ENCODE peak calls at places on chromosomes 1 and 21, in five cellular contexts. S is endothelial cell of umbilical vein, O is GM23248, I is IMR-90, Q is neuronal stem cell. R is an unnamed sample.

GRCh38 chr1:209073879-209074278 is 509.6 kb upstream of the CAMK1G start:
- DNase-seq in S (no peak), O (no peak), I (no peak), Q (no peak), R (no peak)

GRCh38 chr1:53414632-53415031 is 44.6 kb upstream of the DMRTB1 start:
- DNase-seq in S (no peak), O (no peak), I (no peak), Q (no peak), R (no peak)

GRCh38 chr1:150981177-150981804 is 801 bp upstream of the ANXA9 start:
- DNase-seq in S (no peak), O (peak), I (no peak), Q (no peak), R (no peak)

GRCh38 chr1:178127482-178127881 is 33.6 kb downstream of the RASAL2 start:
- DNase-seq in S (no peak), O (peak), I (no peak), Q (no peak), R (no peak)

GRCh38 chr1:153842006-153842471 is 66.8 kb downstream of the SLC27A3 start:
- DNase-seq in S (no peak), O (peak), I (peak), Q (no peak), R (no peak)

GRCh38 chr21:17479606-17480005 is 33.2 kb upstream of the CXADR start:
- DNase-seq in S (peak), O (no peak), I (no peak), Q (no peak), R (no peak)

GRCh38 chr1:48777219-48777895 is 666 bp upstream of the BEND5 start:
- DNase-seq in S (no peak), O (peak), I (no peak), Q (peak), R (no peak)

GRCh38 chr21:41302976-41303375 is 13.6 kb upstream of the FAM3B start:
- DNase-seq in S (no peak), O (no peak), I (no peak), Q (no peak), R (no peak)

GRCh38 chr1:114468710-114469468 is 42.1 kb downstream of the TRIM33 start:
- DNase-seq in S (no peak), O (peak), I (peak), Q (no peak), R (no peak)

GRCh38 chr1:218447010-218447689 is 102.0 kb downstream of the TGFB2 start:
- DNase-seq in S (no peak), O (no peak), I (no peak), Q (no peak), R (no peak)

GRCh38 chr1:101071470-101071886 is 45.9 kb upstream of the DPH5 start:
- DNase-seq in S (peak), O (no peak), I (peak), Q (no peak), R (no peak)

GRCh38 chr21:28928578-28929124 is 64.0 kb downstream of the LTN1 start:
- DNase-seq in S (no peak), O (no peak), I (no peak), Q (no peak), R (no peak)

GRCh38 chr1:89882348-89883029 is 61.7 kb downstream of the LRRC8D start:
- DNase-seq in S (no peak), O (no peak), I (no peak), Q (no peak), R (no peak)

GRCh38 chr21:33152228-33153130 is 77.3 kb upstream of the IFNAR2 start:
- DNase-seq in S (no peak), O (no peak), I (no peak), Q (no peak), R (no peak)

GRCh38 chr1:150971583-150972416 is 2.8 kb downstream of the CERS2 start:
- DNase-seq in S (no peak), O (peak), I (no peak), Q (no peak), R (peak)

DNA sequence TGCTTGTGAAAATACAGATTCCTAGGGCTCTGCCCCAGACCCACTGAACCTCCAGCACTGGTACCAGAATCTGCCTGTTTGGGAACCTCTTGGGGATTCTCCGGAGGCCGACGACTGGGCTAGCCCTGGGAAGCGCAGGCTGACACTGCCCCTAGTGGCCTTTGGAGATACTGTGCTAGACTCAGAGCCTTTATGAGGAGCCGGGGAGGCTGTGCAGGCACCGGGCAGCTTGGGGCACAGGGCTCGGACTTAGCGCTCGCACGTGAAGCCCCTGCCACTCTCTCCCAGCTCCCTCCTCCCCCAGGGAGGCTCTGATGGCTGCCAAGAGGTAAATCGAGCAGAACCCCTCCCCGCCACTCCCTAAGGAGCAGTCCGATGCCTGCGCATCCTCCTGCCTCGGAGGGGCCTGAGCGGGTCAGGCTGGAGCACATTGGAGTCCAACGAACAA is 144.6 kb upstream of the TNR start:
- DNase-seq in S (peak), O (peak), I (peak), Q (peak), R (peak)
- H2AFZ ChIP-seq in S (peak), O (no peak), I (peak), Q (peak), R (no peak)

GRCh38 chr1:226549937-226550670 is 1.5 kb downstream of the STUM start:
- DNase-seq in S (peak), O (peak), I (no peak), Q (peak), R (peak)

GRCh38 chr1:226549094-226549936 is 751 bp downstream of the STUM start:
- DNase-seq in S (no peak), O (peak), I (no peak), Q (peak), R (no peak)

GRCh38 chr1:226547754-226548191 is 791 bp upstream of the STUM start:
- DNase-seq in S (peak), O (peak), I (peak), Q (peak), R (peak)

GRCh38 chr1:226546926-226547325 is 1.6 kb upstream of the STUM start:
- DNase-seq in S (no peak), O (no peak), I (no peak), Q (no peak), R (no peak)

DNA sequence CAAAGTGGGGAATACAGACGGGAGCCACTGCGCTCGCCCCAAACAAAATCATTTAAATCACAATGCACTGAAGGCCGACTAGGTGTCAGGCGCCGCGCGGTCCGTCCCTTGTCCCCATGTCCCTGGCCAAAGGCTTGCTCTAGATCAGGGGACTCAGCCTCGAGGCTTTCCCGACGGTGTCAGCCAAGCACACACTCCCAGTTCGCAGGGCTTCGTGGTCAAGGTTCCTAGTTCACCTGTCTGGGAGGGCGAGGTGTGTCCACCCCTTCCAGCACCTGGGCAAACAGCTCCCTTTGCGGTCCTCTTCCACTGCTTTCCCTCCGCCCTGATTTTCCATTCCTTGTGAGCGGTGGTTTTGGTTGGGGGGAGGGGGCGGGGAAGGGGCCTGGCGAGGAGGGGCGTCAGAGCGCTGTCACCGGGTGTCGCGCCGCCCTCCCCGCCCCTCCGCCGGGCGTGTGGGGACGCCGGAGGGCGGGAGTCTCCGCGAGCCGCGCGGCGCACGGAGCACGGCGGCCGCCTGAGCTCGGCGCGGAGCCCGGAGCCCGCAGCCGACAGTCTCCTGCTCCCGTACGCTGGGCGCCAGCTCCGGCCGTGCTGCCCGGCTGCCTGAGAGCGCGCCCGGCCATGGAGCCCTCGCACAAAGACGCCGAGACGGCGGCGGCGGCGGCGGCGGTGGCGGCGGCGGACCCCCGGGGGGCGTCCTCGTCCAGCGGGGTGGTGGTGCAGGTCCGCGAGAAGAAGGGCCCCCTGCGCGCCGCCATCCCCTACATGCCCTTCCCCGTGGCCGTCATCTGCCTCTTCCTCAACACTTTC is at the start of gene STUM:
- DNase-seq in S (peak), O (peak), I (peak), Q (peak), R (peak)
- H2AFZ ChIP-seq in S (no peak), O (no peak), I (peak), Q (peak), R (no peak)

DNA sequence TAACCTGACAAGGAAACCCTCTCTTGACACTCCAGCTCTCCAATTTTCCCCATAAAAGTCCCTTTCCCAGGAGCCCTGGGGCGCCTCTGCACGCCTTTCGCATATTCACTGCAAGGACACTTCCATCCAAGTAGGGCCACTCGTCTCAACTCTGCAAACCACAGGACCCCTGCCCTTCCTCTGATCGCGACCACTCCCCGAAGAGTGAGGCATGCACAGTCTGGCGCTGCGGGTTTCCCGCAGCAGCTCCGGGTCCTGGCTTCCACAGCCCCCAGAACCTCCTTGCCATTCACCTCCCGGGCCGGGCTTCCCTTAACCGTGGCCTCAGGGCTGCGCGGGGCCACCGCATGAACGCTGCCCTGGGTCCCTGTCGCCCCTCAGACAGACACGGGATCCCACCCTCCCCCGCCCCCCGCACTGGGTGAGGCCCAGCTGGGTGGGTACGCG is 399 bp downstream of the ETV3 start:
- DNase-seq in S (no peak), O (peak), I (no peak), Q (no peak), R (no peak)
- H2AFZ ChIP-seq in S (peak), O (peak), I (peak), Q (peak), R (no peak)

GRCh38 chr1:238489006-238489405 is 598.3 kb upstream of the ZP4 start:
- DNase-seq in S (no peak), O (no peak), I (peak), Q (no peak), R (peak)

GRCh38 chr1:238487931-238488330 is 597.2 kb upstream of the ZP4 start:
- DNase-seq in S (no peak), O (peak), I (peak), Q (no peak), R (no peak)

GRCh38 chr1:238488406-238488805 is 597.7 kb upstream of the ZP4 start:
- DNase-seq in S (no peak), O (peak), I (peak), Q (no peak), R (no peak)

GRCh38 chr1:238491265-238491664 is 600.5 kb upstream of the ZP4 start:
- DNase-seq in S (no peak), O (no peak), I (no peak), Q (no peak), R (no peak)

DNA sequence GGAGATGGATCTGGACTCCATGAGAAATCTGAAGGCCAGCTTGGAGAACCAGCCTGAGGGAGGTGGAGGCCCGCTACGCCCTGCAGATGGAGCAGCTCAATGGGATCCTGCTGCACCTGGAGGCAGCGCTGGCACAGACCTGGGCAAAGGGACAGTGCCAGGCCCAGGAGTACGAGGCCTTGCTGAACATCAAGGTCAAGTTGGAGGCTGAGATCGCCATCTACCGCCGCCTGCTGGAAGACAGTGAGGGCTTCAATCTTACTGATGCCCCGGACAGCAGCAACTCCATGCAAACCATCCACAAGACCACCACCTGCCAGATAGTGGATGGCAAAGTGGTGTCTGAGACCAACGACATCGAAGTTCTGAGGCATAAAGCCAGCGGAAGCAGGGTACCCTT is 601.5 kb upstream of the ZP4 start:
- DNase-seq in S (no peak), O (no peak), I (no peak), Q (no peak), R (no peak)
- H2AFZ ChIP-seq in S (no peak), O (no peak), I (no peak), Q (no peak), R (no peak)

GRCh38 chr1:8145525-8145924 is 119.4 kb upstream of the ERRFI1 start:
- DNase-seq in S (no peak), O (no peak), I (no peak), Q (no peak), R (no peak)

GRCh38 chr1:8146257-8146855 is 120.2 kb upstream of the ERRFI1 start:
- DNase-seq in S (no peak), O (no peak), I (no peak), Q (no peak), R (no peak)

GRCh38 chr1:8151647-8152046 is 125.5 kb upstream of the ERRFI1 start:
- DNase-seq in S (no peak), O (no peak), I (no peak), Q (no peak), R (no peak)

GRCh38 chr1:8144318-8144717 is 118.2 kb upstream of the ERRFI1 start:
- DNase-seq in S (no peak), O (no peak), I (no peak), Q (no peak), R (no peak)

GRCh38 chr1:8147922-8148321 is 121.8 kb upstream of the ERRFI1 start:
- DNase-seq in S (no peak), O (no peak), I (peak), Q (no peak), R (no peak)
- H2AFZ ChIP-seq in S (no peak), O (no peak), I (peak), Q (no peak), R (no peak)

DNA sequence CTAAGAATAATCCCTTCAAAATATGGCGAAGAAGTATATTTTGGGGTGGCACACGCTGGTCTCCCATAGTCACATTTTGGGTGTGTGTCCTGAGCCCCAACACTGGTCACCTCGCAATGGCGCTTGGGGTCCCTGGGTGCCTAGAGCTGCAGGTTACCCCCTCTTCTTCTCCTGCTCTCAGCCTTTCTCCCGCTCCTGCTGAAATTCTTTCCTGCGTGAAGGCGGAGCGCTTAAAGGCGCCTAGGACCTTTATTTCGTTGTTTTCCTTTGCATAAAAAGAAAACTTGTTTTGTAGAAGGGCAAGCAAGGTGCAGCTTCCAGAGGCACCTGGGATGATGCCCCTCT is 339 bp upstream of the PIK3CD start:
- DNase-seq in S (no peak), O (no peak), I (no peak), Q (no peak), R (no peak)
- H2AFZ ChIP-seq in S (no peak), O (peak), I (peak), Q (peak), R (no peak)

GRCh38 chr1:170729608-170730378 is 65.9 kb downstream of the PRRX1 start:
- DNase-seq in S (no peak), O (peak), I (peak), Q (no peak), R (peak)
- H2AFZ ChIP-seq in S (no peak), O (no peak), I (peak), Q (no peak), R (no peak)

GRCh38 chr1:169692766-169693460 is 18.5 kb downstream of the SELL start:
- DNase-seq in S (no peak), O (no peak), I (no peak), Q (no peak), R (no peak)
- H2AFZ ChIP-seq in S (no peak), O (no peak), I (no peak), Q (no peak), R (no peak)

R was measured in fibroblast of lung.